ENCODE peak calls at places on chromosomes 1 and 21, in nine cellular contexts. D is breast epithelium, U is sigmoid colon, J is neural crest cell, V is A549, G is MM.1S, A is heart left ventricle, S is uterus, R is WTC11. O is an unnamed sample.

GRCh38 chr1:1359668-1360468 is 1.5 kb upstream of the MXRA8 start:
- DNase-seq in J (no peak), A (peak), G (no peak), U (no peak), D (peak), V (no peak), R (peak), S (peak), O (peak)

GRCh38 chr21:29300547-29301138 is 1.9 kb downstream of the BACH1 start:
- DNase-seq in V (no peak), S (no peak), A (no peak), U (no peak), J (no peak), D (no peak), R (no peak), G (peak), O (no peak)

GRCh38 chr1:91830242-91831131 is 55.5 kb downstream of the TGFBR3 start:
- DNase-seq in V (peak), R (no peak), S (peak), J (no peak), A (peak), U (peak), D (peak), G (no peak), O (no peak)

GRCh38 chr1:33455537-33456301 is 16.7 kb upstream of the ZSCAN20 start:
- DNase-seq in R (peak), D (no peak), J (no peak), S (no peak), V (peak), U (no peak), A (peak), G (peak), O (no peak)

GRCh38 chr1:37415611-37416244 is 58.7 kb upstream of the ZC3H12A start:
- DNase-seq in U (no peak), S (no peak), V (no peak), R (no peak), J (no peak), A (no peak), D (no peak), G (no peak), O (no peak)

GRCh38 chr21:34935868-34936267 is 113.2 kb downstream of the RUNX1 start:
- DNase-seq in G (no peak), A (no peak), U (no peak), V (no peak), D (no peak), J (no peak), R (no peak), S (no peak), O (no peak)

GRCh38 chr1:11320153-11320936 is 47.3 kb downstream of the UBIAD1 start:
- DNase-seq in U (no peak), A (no peak), J (peak), R (peak), S (no peak), G (peak), V (peak), D (no peak), O (peak)

GRCh38 chr1:10109372-10109771 is 76.6 kb downstream of the UBE4B start:
- DNase-seq in S (no peak), A (no peak), R (no peak), G (no peak), U (no peak), J (no peak), V (no peak), D (no peak), O (no peak)

GRCh38 chr1:29297476-29297875 is 61.2 kb downstream of the PTPRU start:
- DNase-seq in S (no peak), J (no peak), R (no peak), A (no peak), D (no peak), U (no peak), G (no peak), V (no peak), O (no peak)

GRCh38 chr1:34060901-34061415 is 104.1 kb downstream of the CSMD2 start:
- DNase-seq in A (peak), R (no peak), V (no peak), D (peak), G (no peak), J (no peak), U (no peak), S (no peak), O (no peak)

GRCh38 chr1:151934048-151934493 is 24.8 kb upstream of the THEM4 start:
- DNase-seq in R (peak), J (peak), S (no peak), U (no peak), G (peak), D (no peak), A (no peak), V (peak), O (no peak)

GRCh38 chr1:59698386-59698785 is 116.4 kb upstream of the HOOK1 start:
- DNase-seq in U (no peak), S (no peak), R (no peak), J (no peak), V (no peak), D (no peak), A (no peak), G (no peak), O (no peak)

GRCh38 chr1:93275634-93276295 is 69.9 kb upstream of the DR1 start:
- DNase-seq in A (no peak), G (no peak), J (no peak), R (no peak), D (no peak), S (no peak), V (peak), U (no peak), O (no peak)

GRCh38 chr1:108000620-108001105 is 35.7 kb upstream of the VAV3 start:
- DNase-seq in J (no peak), U (peak), D (peak), S (peak), G (no peak), V (no peak), R (no peak), A (peak), O (no peak)

GRCh38 chr1:25896266-25896665 is 10.0 kb downstream of the STMN1 start:
- DNase-seq in R (no peak), V (no peak), S (no peak), D (no peak), A (no peak), U (peak), J (no peak), G (no peak), O (no peak)

GRCh38 chr1:26500488-26501175 is 28.4 kb downstream of the HMGN2 start:
- DNase-seq in R (peak), S (peak), J (peak), D (peak), V (peak), G (peak), A (peak), U (peak), O (peak)

DNA sequence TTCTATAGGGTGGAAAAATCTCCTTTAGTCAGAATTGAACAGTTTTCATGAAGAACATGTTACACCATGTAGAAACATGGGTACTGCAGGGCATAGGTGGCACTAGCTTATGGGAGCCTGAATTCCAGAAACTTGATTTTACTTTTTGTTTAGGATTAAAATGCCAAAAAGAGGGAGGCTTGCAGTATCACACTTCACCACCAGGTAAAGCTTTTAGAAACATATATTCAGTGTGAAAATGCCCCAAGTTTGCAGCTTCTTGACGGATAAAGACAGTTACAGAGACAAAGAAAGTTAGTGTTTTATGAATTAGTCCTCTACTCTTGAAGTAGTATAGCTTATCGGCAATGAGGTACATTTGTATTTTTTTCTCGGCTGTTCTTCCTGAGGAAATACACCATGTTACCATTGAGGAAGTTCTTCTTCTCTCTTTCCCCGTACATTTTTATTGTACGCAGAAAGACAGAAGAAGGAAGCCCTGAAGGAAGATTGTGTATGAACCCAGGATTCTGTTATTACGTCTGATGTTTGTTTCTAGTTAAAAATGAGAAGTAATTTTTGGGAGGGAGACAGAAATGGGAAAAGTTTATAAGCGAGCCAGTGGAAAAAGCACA is 66.1 kb downstream of the PBX1 start:
- DNase-seq in S (no peak), J (no peak), U (no peak), D (no peak), G (no peak), A (no peak), R (no peak), V (no peak), O (no peak)
- TF ChIP-seq CTCF in S (peak), J (peak), U (no peak), D (peak), G (peak), A (peak), R (no peak), V (no peak), O (peak)

DNA sequence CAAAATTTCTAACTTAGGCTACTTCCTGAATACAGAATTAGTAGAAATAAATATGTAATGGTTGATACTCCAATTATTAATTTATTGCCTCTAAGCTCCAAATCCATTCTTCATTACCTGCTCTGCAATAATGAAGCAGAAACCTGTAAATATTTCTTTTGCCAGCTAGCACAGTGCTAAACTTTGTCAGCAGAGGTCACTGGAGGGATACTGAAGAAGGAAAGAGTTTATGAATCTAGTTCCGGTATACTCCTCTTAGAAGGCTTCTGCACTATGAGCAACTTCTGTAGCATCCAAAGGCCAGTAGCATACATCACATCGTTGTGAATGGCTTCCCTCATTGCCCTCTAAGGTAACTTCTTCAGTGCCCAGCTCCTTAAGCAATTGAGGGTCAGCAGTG is 81.0 kb upstream of the LHX8 start:
- DNase-seq in V (no peak), S (no peak), D (no peak), G (peak), U (no peak), R (no peak), J (no peak), A (no peak), O (no peak)
- TF ChIP-seq CTCF in V (peak), S (no peak), D (no peak), G (peak), U (no peak), R (peak), J (peak), A (no peak), O (peak)

GRCh38 chr1:195345149-195345548 is 1263.1 kb downstream of the KCNT2 start:
- DNase-seq in R (peak), G (no peak), S (no peak), D (no peak), V (no peak), J (peak), A (no peak), U (no peak), O (no peak)
- TF ChIP-seq CTCF in R (peak), G (no peak), S (no peak), D (no peak), V (no peak), J (peak), A (no peak), U (no peak), O (peak)

GRCh38 chr1:30479576-30479975 is 243.8 kb downstream of the MATN1 start:
- DNase-seq in S (no peak), R (no peak), G (no peak), V (no peak), A (no peak), D (no peak), J (no peak), U (no peak), O (no peak)

GRCh38 chr1:30476911-30477459 is 246.4 kb downstream of the MATN1 start:
- DNase-seq in D (no peak), J (no peak), U (peak), S (no peak), R (no peak), A (no peak), V (no peak), G (no peak), O (no peak)

GRCh38 chr1:30477588-30477987 is 245.8 kb downstream of the MATN1 start:
- DNase-seq in J (no peak), U (peak), V (no peak), A (no peak), G (no peak), R (no peak), D (no peak), S (no peak), O (no peak)

GRCh38 chr1:30478288-30478687 is 245.1 kb downstream of the MATN1 start:
- DNase-seq in S (no peak), U (peak), D (no peak), J (no peak), V (no peak), R (no peak), G (no peak), A (no peak), O (no peak)

DNA sequence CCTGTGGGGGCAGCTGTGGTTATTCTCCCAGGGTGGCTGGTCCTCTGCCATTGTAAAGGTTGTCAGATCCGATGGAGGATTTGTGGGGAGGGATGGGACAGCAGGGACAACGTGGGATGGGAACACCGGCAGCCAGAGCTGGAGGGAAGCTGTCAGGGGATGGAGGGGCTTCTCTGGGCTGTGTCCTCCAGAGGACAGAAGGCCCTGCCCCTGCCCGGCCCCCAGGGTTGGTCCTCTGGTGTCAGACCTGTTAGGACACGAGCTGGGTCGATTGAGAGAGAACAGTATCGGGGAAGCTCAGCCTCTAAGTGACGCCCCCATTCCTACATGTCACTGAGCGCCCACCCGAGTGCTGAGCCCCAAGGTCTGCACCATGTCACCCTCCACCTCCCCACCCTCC is 244.6 kb downstream of the MATN1 start:
- DNase-seq in J (no peak), R (no peak), A (no peak), S (no peak), G (no peak), U (peak), D (no peak), V (no peak), O (no peak)
- TF ChIP-seq CTCF in J (no peak), R (no peak), A (no peak), S (no peak), G (no peak), U (no peak), D (no peak), V (no peak), O (no peak)

GRCh38 chr1:192810253-192810880 is 1.5 kb downstream of the RGS2 start:
- DNase-seq in A (peak), J (no peak), S (no peak), D (no peak), V (no peak), G (peak), R (no peak), U (peak), O (no peak)

GRCh38 chr1:192807221-192807967 is 1.4 kb upstream of the RGS2 start:
- DNase-seq in S (no peak), J (no peak), G (no peak), U (no peak), A (no peak), R (no peak), D (no peak), V (peak), O (no peak)

GRCh38 chr1:192809286-192810252 is 730 bp downstream of the RGS2 start:
- DNase-seq in U (peak), V (peak), R (peak), G (peak), J (peak), S (no peak), D (no peak), A (peak), O (no peak)

GRCh38 chr1:192807968-192808587 is 761 bp upstream of the RGS2 start:
- DNase-seq in V (peak), G (no peak), J (peak), S (no peak), R (no peak), A (no peak), D (peak), U (no peak), O (no peak)

GRCh38 chr1:192808588-192809285 is at the start of gene RGS2:
- DNase-seq in S (peak), V (peak), U (peak), G (peak), R (peak), D (peak), A (peak), J (peak), O (peak)
- TF ChIP-seq CTCF in S (no peak), V (peak), U (no peak), G (peak), R (no peak), D (no peak), A (peak), J (peak), O (peak)